ENCODE peak calls at places on chromosomes 11 and 22, in six cellular contexts. J, Z, A, D, V and R are unnamed samples.

GRCh38 chr11:77559686-77560425 is 29.9 kb upstream of the AQP11 start:
- ATAC-seq in A (no peak), J (no peak), Z (no peak), D (no peak), V (no peak), R (peak)

GRCh38 chr11:46900091-46900746 is 18.1 kb downstream of the LRP4 start:
- ATAC-seq in J (no peak), A (no peak), D (no peak), Z (no peak), V (no peak), R (peak)

GRCh38 chr11:2804701-2805387 is 80.7 kb downstream of the CDKN1C start:
- ATAC-seq in V (no peak), J (no peak), D (no peak), A (no peak), Z (no peak), R (no peak)

GRCh38 chr11:87421422-87421821 is 383.7 kb downstream of the TMEM135 start:
- ATAC-seq in A (peak), J (peak), Z (peak), V (peak), D (peak), R (peak)

GRCh38 chr11:762421-763072 is 14.7 kb downstream of the GATD1 start:
- ATAC-seq in D (no peak), Z (peak), V (no peak), J (peak), A (peak), R (peak)

GRCh38 chr11:120142072-120142423 is 4.1 kb upstream of the TRIM29 start:
- ATAC-seq in V (no peak), A (no peak), Z (no peak), J (no peak), D (no peak), R (peak)

GRCh38 chr11:639324-639977 is 2.4 kb downstream of the DRD4 start:
- ATAC-seq in D (no peak), V (peak), Z (no peak), A (no peak), J (no peak), R (no peak)

GRCh38 chr11:22456993-22457748 is 119.0 kb downstream of the SLC17A6 start:
- ATAC-seq in J (peak), Z (peak), D (no peak), V (no peak), A (peak), R (peak)

GRCh38 chr11:119509277-119509841 is 86.4 kb upstream of the THY1 start:
- ATAC-seq in V (no peak), D (peak), J (peak), Z (no peak), A (no peak), R (peak)

GRCh38 chr11:66886671-66887221 is 29.9 kb downstream of the LRFN4 start:
- ATAC-seq in Z (peak), V (no peak), A (no peak), J (peak), D (peak), R (no peak)

GRCh38 chr11:2270322-2271076 is at the start of gene ASCL2:
- ATAC-seq in Z (no peak), D (no peak), J (no peak), V (peak), A (no peak), R (peak)

GRCh38 chr22:17744430-17744829 is 29.8 kb downstream of the BID start:
- ATAC-seq in D (no peak), V (no peak), J (no peak), A (no peak), Z (no peak), R (peak)

GRCh38 chr11:114285599-114285998 is 10.6 kb upstream of the NNMT start:
- ATAC-seq in V (no peak), J (no peak), A (no peak), Z (no peak), D (no peak), R (no peak)

GRCh38 chr11:115389790-115390189 is 114.4 kb downstream of the CADM1 start:
- ATAC-seq in V (no peak), Z (no peak), D (no peak), A (no peak), J (no peak), R (no peak)

GRCh38 chr11:61023086-61024035 is 51.9 kb downstream of the CD6 start:
- ATAC-seq in D (no peak), A (no peak), J (no peak), Z (no peak), V (no peak), R (no peak)

GRCh38 chr22:32951807-32952153 is 106.4 kb downstream of the SYN3 start:
- ATAC-seq in D (peak), V (no peak), Z (peak), J (no peak), A (no peak), R (no peak)

GRCh38 chr11:13984616-13985474 is 22.3 kb downstream of the SPON1 start:
- ATAC-seq in V (no peak), Z (no peak), J (peak), A (no peak), D (peak), R (no peak)

GRCh38 chr11:83011333-83012167 is 60.1 kb downstream of the RAB30 start:
- ATAC-seq in D (peak), J (no peak), A (no peak), V (no peak), Z (no peak), R (no peak)

GRCh38 chr11:59273008-59273841 is 60.5 kb upstream of the MPEG1 start:
- ATAC-seq in A (no peak), J (peak), V (no peak), D (peak), Z (peak), R (peak)

GRCh38 chr11:78690588-78690987 is 115.9 kb upstream of the NARS2 start:
- ATAC-seq in J (no peak), D (no peak), A (no peak), Z (no peak), V (no peak), R (no peak)

GRCh38 chr11:4064278-4064955 is 30.2 kb upstream of the RRM1 start:
- ATAC-seq in A (no peak), Z (no peak), V (no peak), D (peak), J (no peak), R (no peak)

GRCh38 chr11:95450547-95451123 is 219.6 kb upstream of the SESN3 start:
- ATAC-seq in J (peak), V (no peak), D (no peak), A (no peak), Z (no peak), R (no peak)

GRCh38 chr22:30348837-30349236 is 7.9 kb downstream of the SF3A1 start:
- ATAC-seq in Z (no peak), A (no peak), V (no peak), J (no peak), D (no peak), R (no peak)

GRCh38 chr22:28909375-28909774 is 26.0 kb downstream of the ZNRF3 start:
- ATAC-seq in J (no peak), V (no peak), Z (no peak), D (no peak), A (no peak), R (no peak)